ENCODE peak calls at places on chromosomes 5 and 9, in ten cellular contexts. I, F, D, J, Z, S, A, C, N and M are unnamed samples.

GRCh38 chr5:103827976-103828375 is 265.4 kb upstream of the NUDT12 start:
- DNase-seq in I (no peak), S (no peak), N (no peak), F (no peak), J (no peak), A (no peak), D (no peak), Z (no peak), C (no peak), M (no peak)

GRCh38 chr5:62317810-62318209 is 11.8 kb downstream of the KIF2A start:
- DNase-seq in J (no peak), D (no peak), F (no peak), N (no peak), A (no peak), Z (no peak), S (no peak), C (no peak), I (no peak), M (no peak)

GRCh38 chr5:179194201-179194910 is 134.2 kb downstream of the ZNF354C start:
- DNase-seq in N (no peak), C (peak), D (no peak), A (no peak), F (no peak), Z (no peak), I (no peak), S (no peak), J (no peak), M (peak)

GRCh38 chr9:69877852-69878507 is 57.4 kb downstream of the CFAP95 start:
- DNase-seq in A (peak), S (peak), D (no peak), F (peak), Z (peak), N (peak), J (peak), C (no peak), I (peak), M (no peak)

GRCh38 chr9:111743275-111743674 is 51.5 kb downstream of the SHOC1 start:
- DNase-seq in J (peak), Z (no peak), D (no peak), S (peak), N (peak), I (no peak), C (no peak), A (peak), F (peak), M (no peak)

GRCh38 chr5:172569862-172570558 is 71.1 kb upstream of the NEURL1B start:
- DNase-seq in F (no peak), A (no peak), S (no peak), I (no peak), J (peak), Z (no peak), N (no peak), C (no peak), D (peak), M (no peak)

GRCh38 chr9:14391620-14392019 is 77.7 kb upstream of the NFIB start:
- DNase-seq in Z (no peak), C (no peak), A (no peak), I (no peak), F (no peak), N (no peak), S (no peak), J (no peak), D (no peak), M (no peak)

GRCh38 chr9:4922730-4923129 is 62.3 kb upstream of the JAK2 start:
- DNase-seq in N (no peak), I (no peak), A (no peak), D (no peak), J (no peak), S (no peak), Z (no peak), F (no peak), C (no peak), M (no peak)

GRCh38 chr5:154513669-154514084 is 35.6 kb upstream of the HAND1 start:
- DNase-seq in I (no peak), D (no peak), C (no peak), N (no peak), A (no peak), Z (no peak), S (peak), J (no peak), F (peak), M (no peak)

GRCh38 chr9:18479405-18479804 is 5.5 kb downstream of the ADAMTSL1 start:
- DNase-seq in A (no peak), S (no peak), N (no peak), F (no peak), C (no peak), I (no peak), J (no peak), D (no peak), Z (no peak), M (no peak)

GRCh38 chr5:9149988-9150387 is 395.9 kb downstream of the SEMA5A start:
- DNase-seq in I (no peak), C (no peak), D (no peak), J (peak), A (no peak), Z (no peak), N (no peak), F (no peak), S (peak), M (no peak)

GRCh38 chr9:5749306-5749705 is 83.6 kb downstream of the ERMP1 start:
- DNase-seq in S (no peak), C (no peak), D (no peak), J (no peak), I (no peak), F (no peak), A (no peak), Z (no peak), N (no peak), M (no peak)

GRCh38 chr9:122464633-122465567 is 12.8 kb downstream of the OR1J1 start:
- DNase-seq in J (peak), C (peak), N (peak), F (peak), Z (peak), A (peak), D (peak), S (peak), I (peak), M (no peak)
- TF ChIP-seq CTCF in J (peak), C (peak), N (peak), F (peak), Z (peak), A (peak), D (peak), S (peak), I (peak), M (peak)

GRCh38 chr5:135377751-135378680 is 21.0 kb downstream of the MACROH2A1 start:
- DNase-seq in J (no peak), D (no peak), S (no peak), A (no peak), N (no peak), I (no peak), C (no peak), Z (no peak), F (no peak), M (no peak)
- TF ChIP-seq CTCF in J (no peak), D (no peak), S (no peak), A (no peak), N (no peak), I (no peak), C (no peak), Z (no peak), F (no peak), M (no peak)

GRCh38 chr5:77546-77945 is 14.4 kb upstream of the PLEKHG4B start:
- DNase-seq in N (no peak), S (no peak), A (no peak), D (no peak), J (no peak), Z (peak), I (no peak), F (no peak), C (no peak), M (no peak)

GRCh38 chr5:78805-79149 is 13.2 kb upstream of the PLEKHG4B start:
- DNase-seq in J (no peak), C (no peak), F (no peak), N (no peak), I (no peak), A (no peak), S (no peak), D (no peak), Z (no peak), M (no peak)

GRCh38 chr5:77170-77501 is 14.8 kb upstream of the PLEKHG4B start:
- DNase-seq in A (no peak), N (no peak), I (no peak), C (no peak), F (no peak), Z (peak), S (no peak), D (no peak), J (no peak), M (no peak)

GRCh38 chr5:79263-79662 is 12.7 kb upstream of the PLEKHG4B start:
- DNase-seq in N (no peak), J (no peak), C (no peak), S (no peak), Z (peak), I (no peak), D (no peak), F (no peak), A (no peak), M (no peak)

DNA sequence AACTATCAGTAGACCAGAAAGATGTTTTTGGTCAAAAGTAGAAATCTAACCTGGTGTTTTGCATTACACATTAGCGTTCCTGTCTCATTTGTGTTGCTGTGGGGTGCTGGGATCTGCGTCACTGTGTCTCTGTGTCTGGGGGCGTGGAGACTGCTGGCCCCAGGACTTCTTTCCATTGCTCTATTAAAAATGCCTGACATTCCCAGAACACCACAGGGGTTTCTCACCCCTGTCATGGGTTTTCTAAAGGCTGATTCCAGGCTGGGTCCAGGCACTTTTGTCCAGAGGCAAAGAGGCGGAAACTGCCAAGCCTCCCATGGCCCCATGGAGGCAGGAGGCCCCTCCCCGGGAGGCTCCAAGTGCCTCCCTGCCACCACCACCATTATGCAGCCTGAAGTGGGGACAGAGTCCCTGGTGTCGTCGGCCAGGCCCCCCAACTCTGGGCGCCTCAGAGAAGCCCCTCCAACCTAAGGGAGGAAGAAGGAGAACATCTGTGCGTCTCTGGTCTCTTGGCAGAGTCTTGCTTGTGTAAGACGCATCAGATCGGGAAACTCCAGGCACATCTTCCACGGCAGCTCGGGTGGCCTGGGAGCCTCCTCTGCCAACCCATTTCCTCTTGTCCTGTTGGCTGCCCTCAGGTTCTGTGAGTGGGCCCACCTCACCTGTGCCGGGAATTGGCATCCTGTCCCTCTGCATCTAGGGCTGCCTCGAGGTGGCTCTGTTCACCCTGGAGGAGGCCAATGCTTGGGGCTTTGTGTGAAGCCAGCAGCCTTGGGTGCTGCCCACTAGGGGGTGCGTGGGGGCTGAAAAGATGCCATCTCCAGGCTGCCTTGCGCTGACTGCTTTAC is 13.8 kb upstream of the PLEKHG4B start:
- DNase-seq in A (peak), C (peak), S (peak), J (peak), Z (peak), D (no peak), N (peak), F (peak), I (no peak), M (no peak)
- TF ChIP-seq CTCF in A (peak), C (no peak), S (peak), J (peak), Z (peak), D (no peak), N (peak), F (peak), I (peak), M (peak)

DNA sequence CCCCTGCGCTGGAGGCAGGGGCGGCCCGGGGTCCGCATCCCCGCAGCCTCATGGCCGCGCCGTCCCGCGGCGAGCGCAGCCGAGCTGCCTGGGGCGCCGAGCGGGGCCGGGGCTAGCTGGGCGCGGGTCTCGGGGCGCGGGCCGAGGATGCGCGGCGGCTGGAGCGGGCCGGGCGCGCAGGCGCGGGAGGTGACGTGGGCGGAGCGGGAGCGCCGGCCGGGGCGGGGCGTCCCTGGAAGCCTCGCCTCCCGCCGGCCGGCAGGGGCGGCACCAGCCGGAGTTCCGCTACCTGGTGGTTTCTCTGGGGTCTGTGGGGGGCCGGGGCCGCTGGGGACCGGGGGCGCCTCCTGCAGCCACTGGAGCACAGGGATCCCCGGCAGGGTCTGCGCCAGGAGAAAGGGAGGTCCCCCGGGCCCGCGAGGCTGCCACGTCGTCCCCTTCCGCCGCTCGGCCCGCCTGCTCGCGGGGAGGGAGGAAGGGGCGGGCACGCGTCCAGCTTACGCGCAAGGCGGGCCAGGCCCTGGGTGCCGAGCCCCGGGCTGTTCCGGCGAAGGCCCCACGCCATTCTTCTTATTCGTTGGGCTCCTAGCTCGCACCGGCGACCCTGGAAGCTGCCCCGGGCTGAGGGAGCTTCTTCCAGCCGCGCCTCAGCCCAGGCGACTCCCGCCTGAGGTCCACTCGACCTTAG is at the start of gene LPCAT1:
- DNase-seq in A (no peak), F (peak), Z (peak), S (peak), C (peak), J (peak), N (peak), I (peak), D (peak), M (peak)
- TF ChIP-seq CTCF in A (no peak), F (no peak), Z (no peak), S (peak), C (peak), J (no peak), N (no peak), I (no peak), D (no peak), M (peak)

GRCh38 chr5:173786296-173787187 is 101.6 kb upstream of the CPEB4 start:
- DNase-seq in I (peak), F (no peak), D (no peak), C (no peak), N (no peak), Z (peak), J (no peak), S (no peak), A (no peak), M (no peak)
- TF ChIP-seq CTCF in I (peak), F (no peak), D (no peak), C (peak), N (no peak), Z (peak), J (no peak), S (no peak), A (no peak), M (no peak)

GRCh38 chr5:122515709-122516431 is 203.8 kb downstream of the SNCAIP start:
- DNase-seq in J (peak), A (peak), D (peak), I (peak), S (peak), F (peak), N (peak), C (no peak), Z (peak), M (no peak)
- TF ChIP-seq CTCF in J (peak), A (peak), D (peak), I (peak), S (peak), F (peak), N (peak), C (peak), Z (peak), M (peak)

GRCh38 chr5:10762776-10763500 is 1.9 kb upstream of the DAP start:
- DNase-seq in S (no peak), N (no peak), I (no peak), D (no peak), Z (no peak), A (no peak), C (peak), J (no peak), F (no peak), M (no peak)
- TF ChIP-seq CTCF in S (no peak), N (no peak), I (no peak), D (no peak), Z (no peak), A (no peak), C (no peak), J (no peak), F (no peak), M (no peak)